ENCODE peak calls at places on chromosomes 12 and 14, in five cellular contexts. F is psoas muscle; J is stimulated activated CD8-positive, alpha-beta memory T cell treated with anti-CD3 and anti-CD28 coated beads, Interleukin-7, amount 100 ng/mL, for 1 hour; A is prostate gland; Z is NCI-H1417. R is an unnamed sample.

GRCh38 chr12:48795550-48796455 is 6.9 kb upstream of the ADCY6 start:
- DNase-seq in A (peak), F (no peak), Z (peak), J (peak), R (peak)

GRCh38 chr12:6567824-6568617 is at the start of gene NOP2:
- DNase-seq in A (peak), Z (peak), F (peak), J (peak), R (peak)

GRCh38 chr12:49296034-49296835 is 1.3 kb downstream of the PRPH start:
- DNase-seq in J (peak), Z (peak), A (no peak), F (peak), R (peak)

GRCh38 chr14:30972882-30973582 is 52.4 kb upstream of the AP4S1 start:
- DNase-seq in F (no peak), A (no peak), Z (no peak), J (no peak), R (no peak)

GRCh38 chr12:71219224-71219623 is 61.4 kb upstream of the TSPAN8 start:
- DNase-seq in F (no peak), Z (no peak), A (no peak), J (no peak), R (no peak)

GRCh38 chr14:97977711-97978261 is 1180.6 kb downstream of the VRK1 start:
- DNase-seq in J (peak), A (peak), Z (no peak), F (peak), R (no peak)

GRCh38 chr12:10409387-10409786 is at the start of gene KLRC4:
- DNase-seq in Z (peak), A (no peak), J (no peak), F (no peak), R (peak)

GRCh38 chr14:60649815-60650381 is 621 bp upstream of the SIX1 start:
- DNase-seq in J (no peak), Z (peak), A (peak), F (peak), R (peak)

GRCh38 chr14:93347850-93348249 is 868 bp downstream of the COX8C start:
- DNase-seq in J (no peak), F (no peak), Z (no peak), A (no peak), R (no peak)

GRCh38 chr12:75947171-75947723 is 84.3 kb downstream of the PHLDA1 start:
- DNase-seq in J (no peak), F (no peak), A (no peak), Z (no peak), R (no peak)

GRCh38 chr12:108306014-108306501 is 33.1 kb downstream of the CMKLR1 start:
- DNase-seq in Z (no peak), A (no peak), J (no peak), F (no peak), R (peak)

GRCh38 chr14:102262894-102263462 is 42.0 kb downstream of the MOK start:
- DNase-seq in Z (no peak), F (no peak), A (no peak), J (no peak), R (peak)

GRCh38 chr14:74429991-74430390 is 4.0 kb upstream of the SYNDIG1L start:
- DNase-seq in F (no peak), J (no peak), Z (no peak), A (no peak), R (no peak)

GRCh38 chr12:12086331-12086730 is 15.6 kb downstream of the BCL2L14 start:
- DNase-seq in J (no peak), Z (no peak), A (no peak), F (no peak), R (no peak)

GRCh38 chr14:78188882-78189281 is 18.7 kb downstream of the NRXN3 start:
- DNase-seq in A (no peak), J (no peak), F (no peak), Z (no peak), R (no peak)

GRCh38 chr14:102375126-102375525 is 12.4 kb downstream of the TECPR2 start:
- DNase-seq in A (no peak), F (no peak), Z (no peak), J (no peak), R (no peak)

GRCh38 chr12:122871851-122872785 is 23.8 kb downstream of the VPS37B start:
- DNase-seq in A (peak), Z (peak), J (no peak), F (no peak), R (peak)

GRCh38 chr12:50201987-50202521 is 34.9 kb upstream of the CERS5 start:
- DNase-seq in F (no peak), A (peak), J (no peak), Z (no peak), R (peak)

GRCh38 chr14:30191639-30192279 is 264.1 kb upstream of the PRKD1 start:
- DNase-seq in F (no peak), A (no peak), Z (no peak), J (no peak), R (peak)

GRCh38 chr12:103626498-103626897 is 39.4 kb downstream of the STAB2 start:
- DNase-seq in J (no peak), Z (peak), A (peak), F (peak), R (no peak)

GRCh38 chr14:64645220-64645891 is 58.9 kb upstream of the PLEKHG3 start:
- DNase-seq in F (no peak), A (no peak), Z (no peak), J (no peak), R (peak)

GRCh38 chr14:84988391-84988790 is 541.6 kb upstream of the FLRT2 start:
- DNase-seq in J (no peak), Z (no peak), A (no peak), F (no peak), R (no peak)

GRCh38 chr12:116233669-116234068 is 43.8 kb downstream of the MED13L start:
- DNase-seq in J (no peak), Z (peak), F (no peak), A (no peak), R (no peak)

R was measured in adipocyte.